ENCODE peak calls at places on chromosome 15, in four cellular contexts. D is tibial artery, A is HepG2, Y is GM23248. P is an unnamed sample. For H3K4me1 and H3K27me3, the result is how much of the 10 kb centered on the place peaks cover.

GRCh38 chr15:80572337-80572736 is 122.8 kb upstream of the ABHD17C start:
- DNase-seq in D (peak), A (no peak), Y (no peak), P (peak)

GRCh38 chr15:58423858-58424608 is 7.8 kb upstream of the LIPC start:
- DNase-seq in Y (peak), D (no peak), A (no peak), P (no peak)

GRCh38 chr15:84588053-84588874 is 12.5 kb upstream of the ZSCAN2 start:
- DNase-seq in A (peak), D (peak), Y (peak), P (peak)

GRCh38 chr15:95290376-95290973 is 1040.0 kb upstream of the NR2F2 start:
- DNase-seq in A (no peak), D (no peak), Y (no peak), P (no peak)

GRCh38 chr15:51493892-51494291 is 128.7 kb downstream of the DMXL2 start:
- DNase-seq in D (no peak), Y (peak), A (peak), P (no peak)

GRCh38 chr15:78623786-78624497 is 3.1 kb upstream of the CHRNA3 start:
- DNase-seq in Y (no peak), A (no peak), D (no peak), P (no peak)

GRCh38 chr15:100484419-100484818 is 44.3 kb downstream of the CERS3 start:
- DNase-seq in Y (no peak), A (no peak), D (no peak), P (no peak)

GRCh38 chr15:85414495-85414894 is 34.1 kb downstream of the AKAP13 start:
- DNase-seq in Y (peak), A (no peak), D (no peak), P (no peak)

GRCh38 chr15:84764989-84765388 is 16.6 kb downstream of the ZNF592 start:
- DNase-seq in Y (no peak), D (no peak), A (no peak), P (no peak)

GRCh38 chr15:64209680-64210334 is 47.0 kb upstream of the PPIB start:
- DNase-seq in D (no peak), A (peak), Y (peak), P (no peak)

GRCh38 chr15:42359990-42360389 is 689 bp downstream of the CAPN3 start:
- DNase-seq in Y (no peak), D (no peak), A (no peak), P (no peak)

GRCh38 chr15:69117431-69117841 is 43.0 kb upstream of the GLCE start:
- DNase-seq in Y (no peak), A (no peak), D (no peak), P (no peak)

GRCh38 chr15:60471314-60471713 is 7.6 kb downstream of the ICE2 start:
- DNase-seq in D (no peak), Y (peak), A (no peak), P (no peak)

GRCh38 chr15:38130739-38131498 is 121.7 kb upstream of the SPRED1 start:
- DNase-seq in Y (peak), D (peak), A (no peak), P (peak)

GRCh38 chr15:58760385-58761009 is 10.6 kb upstream of the MINDY2 start:
- DNase-seq in Y (no peak), D (no peak), A (no peak), P (no peak)

GRCh38 chr15:50939911-50940310 is 31.4 kb downstream of the AP4E1 start:
- DNase-seq in D (no peak), Y (peak), A (peak), P (no peak)

GRCh38 chr15:81163961-81164800 is 30.1 kb downstream of the CFAP161 start:
- DNase-seq in D (no peak), A (no peak), Y (peak), P (no peak)

GRCh38 chr15:45333550-45333949 is 44.8 kb downstream of the GATM start:
- DNase-seq in D (peak), A (peak), Y (peak), P (no peak)

GRCh38 chr15:50458301-50458700 is 34.1 kb downstream of the USP8 start:
- DNase-seq in D (no peak), Y (peak), A (no peak), P (no peak)

GRCh38 chr15:79091204-79091867 is 756 bp upstream of the RASGRF1 start:
- DNase-seq in Y (peak), D (no peak), A (no peak), P (no peak)

GRCh38 chr15:63918317-63918672 is 84.5 kb upstream of the HERC1 start:
- DNase-seq in A (no peak), D (no peak), Y (no peak), P (no peak)

GRCh38 chr15:73753250-73754130 is at the start of gene INSYN1:
- DNase-seq in A (no peak), Y (peak), D (peak), P (peak)

GRCh38 chr15:96457852-96458251 is 127.4 kb downstream of the NR2F2 start:
- DNase-seq in A (no peak), Y (no peak), D (no peak), P (no peak)

GRCh38 chr15:47415539-47415971 is 301.8 kb upstream of the SEMA6D start:
- DNase-seq in D (no peak), A (peak), Y (peak), P (no peak)

GRCh38 chr15:48361690-48362089 is 30.5 kb downstream of the DUT start:
- DNase-seq in D (no peak), A (no peak), Y (peak), P (no peak)

GRCh38 chr15:94230886-94231727 is at the start of gene MCTP2:
- DNase-seq in A (peak), D (peak), Y (peak), P (peak)

GRCh38 chr15:68821190-68821897 is 649 bp upstream of the ANP32A start:
- DNase-seq in A (no peak), Y (peak), D (no peak), P (peak)

GRCh38 chr15:26866298-26867198 is at the start of gene GABRA5:
- DNase-seq in D (no peak), Y (peak), A (no peak), P (peak)

GRCh38 chr15:44527241-44527640 is 9.7 kb upstream of the EIF3J start:
- DNase-seq in D (no peak), Y (no peak), A (no peak), P (no peak)

GRCh38 chr15:31435891-31436628 is 109.4 kb downstream of the KLF13 start:
- DNase-seq in D (peak), A (no peak), Y (peak), P (no peak)

GRCh38 chr15:91864669-91865068 is 11.2 kb downstream of the SLCO3A1 start:
- DNase-seq in Y (no peak), A (no peak), D (no peak), P (no peak)

GRCh38 chr15:91866371-91866905 is 12.9 kb downstream of the SLCO3A1 start:
- DNase-seq in A (no peak), Y (peak), D (peak), P (no peak)

GRCh38 chr15:91866971-91867372 is 13.5 kb downstream of the SLCO3A1 start:
- DNase-seq in A (no peak), Y (peak), D (peak), P (no peak)

GRCh38 chr15:91865903-91866302 is 12.4 kb downstream of the SLCO3A1 start:
- DNase-seq in A (no peak), D (no peak), Y (peak), P (no peak)

GRCh38 chr15:91865486-91865885 is 12.0 kb downstream of the SLCO3A1 start:
- DNase-seq in D (no peak), Y (no peak), A (no peak), P (peak)
- H3K4me1 ChIP-seq in D (under half), Y (under half), A (under half), P (under half)

GRCh38 chr15:32942286-32942927 is 224.6 kb downstream of the GREM1 start:
- DNase-seq in Y (no peak), D (no peak), A (no peak), P (no peak)
- H3K27me3 ChIP-seq in Y (under half), D (under half), A (under half), P (under half)

GRCh38 chr15:39942753-39943150 is 8.8 kb downstream of the EIF2AK4 start:
- DNase-seq in Y (no peak), D (no peak), A (no peak), P (no peak)
- H3K4me1 ChIP-seq in Y (under half), D (under half), A (under half), P (under half)

DNA sequence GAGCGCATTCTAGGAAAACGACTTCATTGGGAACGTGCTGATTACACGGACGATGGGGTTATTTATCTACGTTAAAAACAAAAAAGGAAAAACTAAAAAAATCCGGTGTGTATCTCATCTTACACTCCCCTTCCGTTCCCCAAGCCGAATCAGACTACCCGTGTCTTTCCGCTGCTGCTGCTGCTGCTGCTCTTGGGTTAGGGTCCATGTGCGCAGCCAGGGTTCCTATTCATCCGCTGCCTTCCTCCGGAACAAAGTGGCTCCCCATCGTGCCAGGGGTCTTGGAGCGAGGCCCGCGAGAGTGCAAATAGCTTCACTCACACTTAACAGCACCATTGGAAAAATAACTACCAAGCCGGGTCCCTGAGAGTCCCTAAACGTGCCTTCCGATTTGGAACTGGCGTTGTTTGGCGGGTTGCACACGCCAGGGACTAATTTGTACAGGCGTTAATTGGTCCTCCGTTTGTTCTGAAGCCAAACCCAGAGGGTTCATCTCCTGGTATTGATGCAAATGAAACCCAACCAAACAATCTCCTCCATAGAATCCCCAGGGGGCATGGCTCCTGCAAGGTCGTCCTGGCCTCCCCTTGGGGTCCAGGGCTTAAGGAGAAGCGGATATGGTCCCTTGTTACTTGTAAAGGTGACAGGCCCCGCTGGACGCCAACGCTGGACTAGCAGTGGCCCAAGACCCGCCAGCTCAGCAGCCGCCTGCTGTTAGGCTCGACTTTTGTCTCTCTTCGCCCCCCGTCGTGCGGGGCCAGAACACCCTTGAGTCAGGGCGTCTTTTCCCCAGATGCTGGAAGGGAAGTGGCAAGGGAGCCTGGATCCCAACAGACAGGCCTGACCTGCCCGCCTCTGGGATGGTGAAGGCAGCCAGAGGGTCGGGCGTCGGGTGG is 11.0 kb upstream of the ONECUT1 start:
- DNase-seq in A (no peak), D (no peak), Y (no peak), P (no peak)
- H3K27me3 ChIP-seq in A (under half), D (half or more), Y (half or more), P (under half)

DNA sequence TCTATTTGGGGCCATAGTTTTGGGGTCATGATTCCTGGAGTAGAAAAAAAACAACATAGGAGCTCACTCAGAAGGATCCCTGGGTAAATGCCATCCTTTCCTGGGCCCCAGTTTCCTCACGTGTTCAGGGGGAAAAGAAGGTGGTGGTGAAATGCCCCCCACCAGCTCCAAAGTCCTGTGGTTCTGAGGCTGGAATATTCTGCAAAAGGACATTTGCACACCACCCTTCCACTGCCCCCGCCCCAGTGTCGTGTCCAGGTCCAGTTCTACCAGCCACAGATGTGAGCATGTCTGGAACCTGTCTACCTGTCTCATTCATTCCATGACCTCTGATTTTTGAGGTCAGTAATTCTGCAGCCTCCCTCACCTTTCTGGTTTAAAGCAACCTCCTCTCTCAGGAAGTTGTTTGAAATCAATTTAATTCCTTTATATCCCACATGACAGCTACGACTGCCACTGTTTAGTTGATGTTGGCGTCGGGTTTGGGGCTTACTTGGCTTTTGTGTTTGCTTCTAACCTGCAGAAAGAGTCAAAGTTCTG is 82.1 kb downstream of the SMAD3 start:
- DNase-seq in A (no peak), Y (no peak), D (no peak), P (no peak)
- H3K4me1 ChIP-seq in A (half or more), Y (half or more), D (under half), P (under half)

GRCh38 chr15:65386376-65386775 is 8.6 kb upstream of the IGDCC3 start:
- DNase-seq in D (no peak), A (no peak), Y (no peak), P (no peak)
- H3K27me3 ChIP-seq in D (under half), A (under half), Y (under half), P (under half)